ENCODE peak calls at places on chromosomes 2 and 18, in nine cellular contexts. One of them, this sample, is unnamed.

GRCh38 chr2:219071189-219071816 is 10.6 kb upstream of the IHH start:
- DNase-seq in choroid plexus epithelial cell: no peak
- DNase-seq in SK-N-DZ: no peak
- DNase-seq in NCI-H1105 treated with DMSO at 0.1 percent for 48 hours: no peak
- DNase-seq in DMS153: no peak
- DNase-seq in activated naive CD8-positive, alpha-beta T cell treated with anti-CD3 and anti-CD28 coated beads, Interleukin-2, amount 50 U/mL, for 16 hours: no peak
- DNase-seq in fibroblast of lung: no peak
- DNase-seq in PC-3: peak; percentile 78
- DNase-seq in iPS-NIHi11: no peak
- DNase-seq in this sample: no peak

GRCh38 chr18:49664086-49664890 is 102.4 kb downstream of the LIPG start:
- DNase-seq in choroid plexus epithelial cell: no peak
- DNase-seq in SK-N-DZ: no peak
- DNase-seq in NCI-H1105 treated with DMSO at 0.1 percent for 48 hours: no peak
- DNase-seq in DMS153: no peak
- DNase-seq in activated naive CD8-positive, alpha-beta T cell treated with anti-CD3 and anti-CD28 coated beads, Interleukin-2, amount 50 U/mL, for 16 hours: no peak
- DNase-seq in fibroblast of lung: no peak
- DNase-seq in PC-3: no peak
- DNase-seq in iPS-NIHi11: peak; percentile 75
- DNase-seq in this sample: no peak

GRCh38 chr18:58593930-58594329 is 35.0 kb downstream of the ALPK2 start:
- DNase-seq in choroid plexus epithelial cell: no peak
- DNase-seq in SK-N-DZ: no peak
- DNase-seq in NCI-H1105 treated with DMSO at 0.1 percent for 48 hours: no peak
- DNase-seq in DMS153: no peak
- DNase-seq in activated naive CD8-positive, alpha-beta T cell treated with anti-CD3 and anti-CD28 coated beads, Interleukin-2, amount 50 U/mL, for 16 hours: no peak
- DNase-seq in fibroblast of lung: no peak
- DNase-seq in PC-3: no peak
- DNase-seq in iPS-NIHi11: no peak
- DNase-seq in this sample: no peak

GRCh38 chr2:170394988-170395387 is 217.0 kb downstream of the MYO3B start:
- DNase-seq in choroid plexus epithelial cell: peak; percentile 17
- DNase-seq in SK-N-DZ: no peak
- DNase-seq in NCI-H1105 treated with DMSO at 0.1 percent for 48 hours: peak; percentile 42
- DNase-seq in DMS153: no peak
- DNase-seq in activated naive CD8-positive, alpha-beta T cell treated with anti-CD3 and anti-CD28 coated beads, Interleukin-2, amount 50 U/mL, for 16 hours: no peak
- DNase-seq in fibroblast of lung: no peak
- DNase-seq in PC-3: peak; percentile 67
- DNase-seq in iPS-NIHi11: peak; percentile 42
- DNase-seq in this sample: no peak

GRCh38 chr2:6454286-6454990 is 411.3 kb downstream of the CMPK2 start:
- DNase-seq in choroid plexus epithelial cell: peak; percentile 1
- DNase-seq in SK-N-DZ: no peak
- DNase-seq in NCI-H1105 treated with DMSO at 0.1 percent for 48 hours: no peak
- DNase-seq in DMS153: no peak
- DNase-seq in activated naive CD8-positive, alpha-beta T cell treated with anti-CD3 and anti-CD28 coated beads, Interleukin-2, amount 50 U/mL, for 16 hours: no peak
- DNase-seq in fibroblast of lung: no peak
- DNase-seq in PC-3: no peak
- DNase-seq in iPS-NIHi11: no peak
- DNase-seq in this sample: no peak

GRCh38 chr2:134375935-134376334 is 122.1 kb downstream of the MGAT5 start:
- DNase-seq in choroid plexus epithelial cell: peak; percentile 83
- DNase-seq in SK-N-DZ: peak; percentile 15
- DNase-seq in NCI-H1105 treated with DMSO at 0.1 percent for 48 hours: no peak
- DNase-seq in DMS153: no peak
- DNase-seq in activated naive CD8-positive, alpha-beta T cell treated with anti-CD3 and anti-CD28 coated beads, Interleukin-2, amount 50 U/mL, for 16 hours: no peak
- DNase-seq in fibroblast of lung: peak; percentile 73
- DNase-seq in PC-3: peak; percentile 47
- DNase-seq in iPS-NIHi11: no peak
- DNase-seq in this sample: no peak

GRCh38 chr2:66534461-66534860 is 99.5 kb downstream of the MEIS1 start:
- DNase-seq in choroid plexus epithelial cell: no peak
- DNase-seq in SK-N-DZ: no peak
- DNase-seq in NCI-H1105 treated with DMSO at 0.1 percent for 48 hours: no peak
- DNase-seq in DMS153: no peak
- DNase-seq in activated naive CD8-positive, alpha-beta T cell treated with anti-CD3 and anti-CD28 coated beads, Interleukin-2, amount 50 U/mL, for 16 hours: no peak
- DNase-seq in fibroblast of lung: no peak
- DNase-seq in PC-3: no peak
- DNase-seq in iPS-NIHi11: no peak
- DNase-seq in this sample: no peak

GRCh38 chr2:71687412-71687811 is 234.1 kb downstream of the DYSF start:
- DNase-seq in choroid plexus epithelial cell: no peak
- DNase-seq in SK-N-DZ: no peak
- DNase-seq in NCI-H1105 treated with DMSO at 0.1 percent for 48 hours: no peak
- DNase-seq in DMS153: no peak
- DNase-seq in activated naive CD8-positive, alpha-beta T cell treated with anti-CD3 and anti-CD28 coated beads, Interleukin-2, amount 50 U/mL, for 16 hours: no peak
- DNase-seq in fibroblast of lung: no peak
- DNase-seq in PC-3: no peak
- DNase-seq in iPS-NIHi11: no peak
- DNase-seq in this sample: no peak

GRCh38 chr18:12479982-12480381 is 72.3 kb downstream of the PRELID3A start:
- DNase-seq in choroid plexus epithelial cell: no peak
- DNase-seq in SK-N-DZ: no peak
- DNase-seq in NCI-H1105 treated with DMSO at 0.1 percent for 48 hours: no peak
- DNase-seq in DMS153: no peak
- DNase-seq in activated naive CD8-positive, alpha-beta T cell treated with anti-CD3 and anti-CD28 coated beads, Interleukin-2, amount 50 U/mL, for 16 hours: no peak
- DNase-seq in fibroblast of lung: no peak
- DNase-seq in PC-3: no peak
- DNase-seq in iPS-NIHi11: no peak
- DNase-seq in this sample: no peak

This sample was measured in D721Med.